ENCODE peak calls at places on chromosome 1, in ten cellular contexts. One of them, this sample, is unnamed.

GRCh38 chr1:153774780-153775431 is at the start of gene SLC27A3:
- DNase-seq in left lung: peak; percentile 87
- DNase-seq in colonic mucosa: peak; percentile 87
- DNase-seq in dorsolateral prefrontal cortex: peak; percentile 69
- DNase-seq in psoas muscle: peak; percentile 78
- DNase-seq in HAP-1: peak; percentile 55
- DNase-seq in ovary: peak; percentile 90
- DNase-seq in BE2C: peak; percentile 62
- DNase-seq in CD8-positive, alpha-beta memory T cell: no peak
- DNase-seq in cardiac muscle cell: peak; percentile 81
- DNase-seq in this sample: no peak

GRCh38 chr1:65079941-65080340 is 68.1 kb upstream of the AK4 start:
- DNase-seq in left lung: no peak
- DNase-seq in colonic mucosa: no peak
- DNase-seq in dorsolateral prefrontal cortex: no peak
- DNase-seq in psoas muscle: no peak
- DNase-seq in HAP-1: no peak
- DNase-seq in ovary: no peak
- DNase-seq in BE2C: no peak
- DNase-seq in CD8-positive, alpha-beta memory T cell: no peak
- DNase-seq in cardiac muscle cell: peak; percentile 38
- DNase-seq in this sample: no peak

GRCh38 chr1:232174306-232174705 is 455.6 kb downstream of the SIPA1L2 start:
- DNase-seq in left lung: no peak
- DNase-seq in colonic mucosa: no peak
- DNase-seq in dorsolateral prefrontal cortex: no peak
- DNase-seq in psoas muscle: no peak
- DNase-seq in HAP-1: peak; percentile 42
- DNase-seq in ovary: no peak
- DNase-seq in BE2C: peak; percentile 31
- DNase-seq in CD8-positive, alpha-beta memory T cell: no peak
- DNase-seq in cardiac muscle cell: no peak
- DNase-seq in this sample: no peak

GRCh38 chr1:53732912-53733317 is 6.0 kb downstream of the GLIS1 start:
- DNase-seq in left lung: no peak
- DNase-seq in colonic mucosa: no peak
- DNase-seq in dorsolateral prefrontal cortex: no peak
- DNase-seq in psoas muscle: no peak
- DNase-seq in HAP-1: no peak
- DNase-seq in ovary: no peak
- DNase-seq in BE2C: no peak
- DNase-seq in CD8-positive, alpha-beta memory T cell: no peak
- DNase-seq in cardiac muscle cell: peak; percentile 72
- DNase-seq in this sample: no peak

GRCh38 chr1:64093941-64094340 is 109.5 kb upstream of the UBE2U start:
- DNase-seq in left lung: no peak
- DNase-seq in colonic mucosa: no peak
- DNase-seq in dorsolateral prefrontal cortex: no peak
- DNase-seq in psoas muscle: no peak
- DNase-seq in HAP-1: no peak
- DNase-seq in ovary: no peak
- DNase-seq in BE2C: no peak
- DNase-seq in CD8-positive, alpha-beta memory T cell: no peak
- DNase-seq in cardiac muscle cell: peak; percentile 34
- DNase-seq in this sample: no peak

GRCh38 chr1:209607102-209607794 is 23.7 kb downstream of the CAMK1G start:
- DNase-seq in left lung: no peak
- DNase-seq in colonic mucosa: no peak
- DNase-seq in dorsolateral prefrontal cortex: no peak
- DNase-seq in psoas muscle: no peak
- DNase-seq in HAP-1: no peak
- DNase-seq in ovary: no peak
- DNase-seq in BE2C: no peak
- DNase-seq in CD8-positive, alpha-beta memory T cell: no peak
- DNase-seq in cardiac muscle cell: no peak
- DNase-seq in this sample: no peak

GRCh38 chr1:150233359-150234308 is 2.3 kb downstream of the ANP32E start:
- DNase-seq in left lung: no peak
- DNase-seq in colonic mucosa: peak; percentile 40
- DNase-seq in dorsolateral prefrontal cortex: no peak
- DNase-seq in psoas muscle: peak; percentile 34
- DNase-seq in HAP-1: peak; percentile 25
- DNase-seq in ovary: peak; percentile 59
- DNase-seq in BE2C: no peak
- DNase-seq in CD8-positive, alpha-beta memory T cell: peak; percentile 18
- DNase-seq in cardiac muscle cell: peak; percentile 47
- DNase-seq in this sample: no peak

GRCh38 chr1:53593758-53594380 is 134.7 kb downstream of the DMRTB1 start:
- DNase-seq in left lung: no peak
- DNase-seq in colonic mucosa: no peak
- DNase-seq in dorsolateral prefrontal cortex: no peak
- DNase-seq in psoas muscle: no peak
- DNase-seq in HAP-1: no peak
- DNase-seq in ovary: no peak
- DNase-seq in BE2C: no peak
- DNase-seq in CD8-positive, alpha-beta memory T cell: no peak
- DNase-seq in cardiac muscle cell: peak; percentile 21
- DNase-seq in this sample: peak; percentile 79

GRCh38 chr1:170668301-170668789 is 4.4 kb downstream of the PRRX1 start:
- DNase-seq in left lung: no peak
- DNase-seq in colonic mucosa: no peak
- DNase-seq in dorsolateral prefrontal cortex: no peak
- DNase-seq in psoas muscle: peak; percentile 64
- DNase-seq in HAP-1: no peak
- DNase-seq in ovary: no peak
- DNase-seq in BE2C: no peak
- DNase-seq in CD8-positive, alpha-beta memory T cell: no peak
- DNase-seq in cardiac muscle cell: peak; percentile 51
- DNase-seq in this sample: no peak

GRCh38 chr1:170670751-170671628 is 7.1 kb downstream of the PRRX1 start:
- DNase-seq in left lung: peak; percentile 34
- DNase-seq in colonic mucosa: peak; percentile 61
- DNase-seq in dorsolateral prefrontal cortex: no peak
- DNase-seq in psoas muscle: peak; percentile 68
- DNase-seq in HAP-1: no peak
- DNase-seq in ovary: peak; percentile 51
- DNase-seq in BE2C: peak; percentile 60
- DNase-seq in CD8-positive, alpha-beta memory T cell: no peak
- DNase-seq in cardiac muscle cell: peak; percentile 78
- DNase-seq in this sample: no peak

GRCh38 chr1:170666661-170667060 is 2.7 kb downstream of the PRRX1 start:
- DNase-seq in left lung: no peak
- DNase-seq in colonic mucosa: no peak
- DNase-seq in dorsolateral prefrontal cortex: no peak
- DNase-seq in psoas muscle: peak; percentile 40
- DNase-seq in HAP-1: no peak
- DNase-seq in ovary: peak; percentile 34
- DNase-seq in BE2C: no peak
- DNase-seq in CD8-positive, alpha-beta memory T cell: no peak
- DNase-seq in cardiac muscle cell: no peak
- DNase-seq in this sample: no peak

GRCh38 chr1:170669586-170670332 is 5.8 kb downstream of the PRRX1 start:
- DNase-seq in left lung: no peak
- DNase-seq in colonic mucosa: no peak
- DNase-seq in dorsolateral prefrontal cortex: no peak
- DNase-seq in psoas muscle: no peak
- DNase-seq in HAP-1: no peak
- DNase-seq in ovary: no peak
- DNase-seq in BE2C: no peak
- DNase-seq in CD8-positive, alpha-beta memory T cell: no peak
- DNase-seq in cardiac muscle cell: no peak
- DNase-seq in this sample: no peak

DNA sequence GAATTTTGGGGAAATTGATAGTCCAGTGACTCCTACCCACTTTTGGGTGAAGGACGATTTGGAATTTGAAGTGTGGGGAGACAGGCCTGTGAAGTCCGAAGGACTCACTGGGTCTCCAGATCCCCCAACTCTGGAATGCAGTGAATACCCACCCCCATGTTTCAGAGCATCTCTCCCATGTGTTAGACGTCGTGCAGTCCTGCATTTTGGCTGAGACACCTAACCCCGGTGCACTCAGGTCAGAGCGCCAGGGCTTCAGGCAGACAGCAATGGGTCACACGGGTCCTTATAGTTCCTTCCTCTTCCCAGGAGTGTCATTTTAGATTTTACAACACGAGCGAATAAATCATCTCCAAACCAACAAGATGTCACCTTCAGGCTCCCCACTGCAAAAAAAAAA is 5.1 kb downstream of the PRRX1 start:
- DNase-seq in left lung: no peak
- DNase-seq in colonic mucosa: no peak
- DNase-seq in dorsolateral prefrontal cortex: no peak
- DNase-seq in psoas muscle: no peak
- DNase-seq in HAP-1: no peak
- DNase-seq in ovary: no peak
- DNase-seq in BE2C: no peak
- DNase-seq in CD8-positive, alpha-beta memory T cell: no peak
- DNase-seq in cardiac muscle cell: peak; percentile 18
- DNase-seq in this sample: no peak
- H3K27me3 ChIP-seq in left lung: peaks cover 65% of the 10 kb centered on the region
- H3K27me3 ChIP-seq in colonic mucosa: peaks cover 64% of the 10 kb centered on the region
- H3K27me3 ChIP-seq in dorsolateral prefrontal cortex: peaks cover 13% of the 10 kb centered on the region
- H3K27me3 ChIP-seq in psoas muscle: no peaks in the 10 kb centered on the region
- H3K27me3 ChIP-seq in HAP-1: no peaks in the 10 kb centered on the region
- H3K27me3 ChIP-seq in ovary: no peaks in the 10 kb centered on the region
- H3K27me3 ChIP-seq in BE2C: peaks cover 94% of the 10 kb centered on the region
- H3K27me3 ChIP-seq in CD8-positive, alpha-beta memory T cell: peaks cover 39% of the 10 kb centered on the region
- H3K27me3 ChIP-seq in cardiac muscle cell: peaks cover 100% of the 10 kb centered on the region
- H3K27me3 ChIP-seq in this sample: peaks cover 75% of the 10 kb centered on the region

GRCh38 chr1:43058545-43059360 is 100.1 kb upstream of the SLC2A1 start:
- DNase-seq in left lung: peak; percentile 52
- DNase-seq in colonic mucosa: no peak
- DNase-seq in dorsolateral prefrontal cortex: peak; percentile 19
- DNase-seq in psoas muscle: no peak
- DNase-seq in HAP-1: no peak
- DNase-seq in ovary: peak; percentile 50
- DNase-seq in BE2C: peak; percentile 67
- DNase-seq in CD8-positive, alpha-beta memory T cell: no peak
- DNase-seq in cardiac muscle cell: peak; percentile 63
- DNase-seq in this sample: no peak
- H3K4me3 ChIP-seq in left lung: no peak overlapping the region
- H3K4me3 ChIP-seq in colonic mucosa: no peak overlapping the region
- H3K4me3 ChIP-seq in dorsolateral prefrontal cortex: no peak overlapping the region
- H3K4me3 ChIP-seq in psoas muscle: no peak overlapping the region
- H3K4me3 ChIP-seq in HAP-1: no peak overlapping the region
- H3K4me3 ChIP-seq in ovary: no peak overlapping the region
- H3K4me3 ChIP-seq in BE2C: no peak overlapping the region
- H3K4me3 ChIP-seq in CD8-positive, alpha-beta memory T cell: no peak overlapping the region
- H3K4me3 ChIP-seq in cardiac muscle cell: no peak overlapping the region
- H3K4me3 ChIP-seq in this sample: no peak overlapping the region

GRCh38 chr1:201517631-201518030 is 10.7 kb upstream of the CSRP1 start:
- DNase-seq in left lung: no peak
- DNase-seq in colonic mucosa: peak; percentile 65
- DNase-seq in dorsolateral prefrontal cortex: no peak
- DNase-seq in psoas muscle: no peak
- DNase-seq in HAP-1: no peak
- DNase-seq in ovary: no peak
- DNase-seq in BE2C: no peak
- DNase-seq in CD8-positive, alpha-beta memory T cell: no peak
- DNase-seq in cardiac muscle cell: no peak
- DNase-seq in this sample: no peak
- H3K27me3 ChIP-seq in left lung: no peaks in the 10 kb centered on the region
- H3K27me3 ChIP-seq in colonic mucosa: no peaks in the 10 kb centered on the region
- H3K27me3 ChIP-seq in dorsolateral prefrontal cortex: no peaks in the 10 kb centered on the region
- H3K27me3 ChIP-seq in psoas muscle: no peaks in the 10 kb centered on the region
- H3K27me3 ChIP-seq in HAP-1: no peaks in the 10 kb centered on the region
- H3K27me3 ChIP-seq in ovary: no peaks in the 10 kb centered on the region
- H3K27me3 ChIP-seq in BE2C: no peaks in the 10 kb centered on the region
- H3K27me3 ChIP-seq in CD8-positive, alpha-beta memory T cell: no peaks in the 10 kb centered on the region
- H3K27me3 ChIP-seq in cardiac muscle cell: no peaks in the 10 kb centered on the region
- H3K27me3 ChIP-seq in this sample: no peaks in the 10 kb centered on the region

DNA sequence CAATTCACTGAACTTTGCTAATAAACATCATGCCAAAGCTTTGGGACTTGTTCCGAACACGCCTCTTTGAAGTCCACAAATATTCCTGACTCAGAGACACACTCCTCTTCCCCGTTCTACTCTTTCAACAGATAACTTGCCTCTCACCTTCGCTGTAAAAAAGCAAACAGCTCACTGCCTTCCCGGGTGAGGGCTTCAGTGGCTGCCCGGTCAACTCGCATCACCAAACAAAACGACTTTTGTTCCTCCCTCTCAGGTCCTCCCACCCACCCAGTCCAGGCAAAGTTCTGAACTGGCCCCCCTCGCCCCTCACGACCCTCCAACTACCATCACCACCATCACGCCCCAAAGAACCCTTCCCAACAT is 532 bp upstream of the CCN1 start:
- DNase-seq in left lung: no peak
- DNase-seq in colonic mucosa: no peak
- DNase-seq in dorsolateral prefrontal cortex: no peak
- DNase-seq in psoas muscle: peak; percentile 22
- DNase-seq in HAP-1: peak; percentile 43
- DNase-seq in ovary: peak; percentile 47
- DNase-seq in BE2C: no peak
- DNase-seq in CD8-positive, alpha-beta memory T cell: no peak
- DNase-seq in cardiac muscle cell: peak; percentile 75
- DNase-seq in this sample: no peak
- H3K4me3 ChIP-seq in left lung: no peak overlapping the region
- H3K4me3 ChIP-seq in colonic mucosa: no peak overlapping the region
- H3K4me3 ChIP-seq in dorsolateral prefrontal cortex: peak overlapping the region; percentile 45
- H3K4me3 ChIP-seq in psoas muscle: peak overlapping the region; percentile 50
- H3K4me3 ChIP-seq in HAP-1: peak overlapping the region; percentile 80
- H3K4me3 ChIP-seq in ovary: peak overlapping the region; percentile 87
- H3K4me3 ChIP-seq in BE2C: no peak overlapping the region
- H3K4me3 ChIP-seq in CD8-positive, alpha-beta memory T cell: no peak overlapping the region
- H3K4me3 ChIP-seq in cardiac muscle cell: peak overlapping the region; percentile 94
- H3K4me3 ChIP-seq in this sample: peak overlapping the region; percentile 37

GRCh38 chr1:4689941-4690635 is 35.7 kb downstream of the AJAP1 start:
- DNase-seq in left lung: no peak
- DNase-seq in colonic mucosa: no peak
- DNase-seq in dorsolateral prefrontal cortex: no peak
- DNase-seq in psoas muscle: no peak
- DNase-seq in HAP-1: no peak
- DNase-seq in ovary: no peak
- DNase-seq in BE2C: no peak
- DNase-seq in CD8-positive, alpha-beta memory T cell: no peak
- DNase-seq in cardiac muscle cell: no peak
- DNase-seq in this sample: no peak

GRCh38 chr1:4690951-4691675 is 36.7 kb downstream of the AJAP1 start:
- DNase-seq in left lung: no peak
- DNase-seq in colonic mucosa: no peak
- DNase-seq in dorsolateral prefrontal cortex: no peak
- DNase-seq in psoas muscle: no peak
- DNase-seq in HAP-1: no peak
- DNase-seq in ovary: no peak
- DNase-seq in BE2C: no peak
- DNase-seq in CD8-positive, alpha-beta memory T cell: no peak
- DNase-seq in cardiac muscle cell: no peak
- DNase-seq in this sample: no peak

GRCh38 chr1:4687943-4688342 is 33.5 kb downstream of the AJAP1 start:
- DNase-seq in left lung: no peak
- DNase-seq in colonic mucosa: no peak
- DNase-seq in dorsolateral prefrontal cortex: no peak
- DNase-seq in psoas muscle: no peak
- DNase-seq in HAP-1: no peak
- DNase-seq in ovary: no peak
- DNase-seq in BE2C: no peak
- DNase-seq in CD8-positive, alpha-beta memory T cell: no peak
- DNase-seq in cardiac muscle cell: no peak
- DNase-seq in this sample: no peak

GRCh38 chr1:4691766-4692405 is 37.5 kb downstream of the AJAP1 start:
- DNase-seq in left lung: no peak
- DNase-seq in colonic mucosa: no peak
- DNase-seq in dorsolateral prefrontal cortex: no peak
- DNase-seq in psoas muscle: no peak
- DNase-seq in HAP-1: no peak
- DNase-seq in ovary: no peak
- DNase-seq in BE2C: no peak
- DNase-seq in CD8-positive, alpha-beta memory T cell: no peak
- DNase-seq in cardiac muscle cell: no peak
- DNase-seq in this sample: no peak

GRCh38 chr1:4689271-4689935 is 35.0 kb downstream of the AJAP1 start:
- DNase-seq in left lung: no peak
- DNase-seq in colonic mucosa: no peak
- DNase-seq in dorsolateral prefrontal cortex: no peak
- DNase-seq in psoas muscle: no peak
- DNase-seq in HAP-1: no peak
- DNase-seq in ovary: no peak
- DNase-seq in BE2C: no peak
- DNase-seq in CD8-positive, alpha-beta memory T cell: no peak
- DNase-seq in cardiac muscle cell: no peak
- DNase-seq in this sample: no peak
- H3K27me3 ChIP-seq in left lung: no peaks in the 10 kb centered on the region
- H3K27me3 ChIP-seq in colonic mucosa: no peaks in the 10 kb centered on the region
- H3K27me3 ChIP-seq in dorsolateral prefrontal cortex: no peaks in the 10 kb centered on the region
- H3K27me3 ChIP-seq in psoas muscle: no peaks in the 10 kb centered on the region
- H3K27me3 ChIP-seq in HAP-1: no peaks in the 10 kb centered on the region
- H3K27me3 ChIP-seq in ovary: no peaks in the 10 kb centered on the region
- H3K27me3 ChIP-seq in BE2C: no peaks in the 10 kb centered on the region
- H3K27me3 ChIP-seq in CD8-positive, alpha-beta memory T cell: no peaks in the 10 kb centered on the region
- H3K27me3 ChIP-seq in cardiac muscle cell: no peaks in the 10 kb centered on the region
- H3K27me3 ChIP-seq in this sample: no peaks in the 10 kb centered on the region

This sample was measured in iPS DF 6.9.